ENCODE peak calls at places on chromosome 12, in four cellular contexts. Q is GM12878, E is K562, D is HepG2. V is an unnamed sample.

GRCh38 chr12:103503546-103504480 is 8.0 kb upstream of the C12orf42 start:
- DNase-seq in Q (no peak), D (peak), E (peak), V (peak)

GRCh38 chr12:108730337-108731104 is 797 bp downstream of the CORO1C start:
- DNase-seq in D (peak), E (peak), Q (no peak), V (peak)

GRCh38 chr12:110546339-110546738 is 36.8 kb downstream of the PPTC7 start:
- DNase-seq in E (no peak), Q (no peak), D (no peak), V (no peak)

GRCh38 chr12:104761091-104761490 is 197.0 kb downstream of the SLC41A2 start:
- DNase-seq in Q (no peak), D (no peak), E (no peak), V (no peak)

GRCh38 chr12:25701290-25701689 is 148.2 kb upstream of the LMNTD1 start:
- DNase-seq in D (no peak), Q (no peak), E (no peak), V (no peak)

GRCh38 chr12:62907067-62907466 is 27.9 kb downstream of the PPM1H start:
- DNase-seq in D (no peak), Q (no peak), E (no peak), V (no peak)

GRCh38 chr12:4322789-4323188 is 1.8 kb downstream of the TIGAR start:
- DNase-seq in Q (no peak), E (no peak), D (no peak), V (no peak)

GRCh38 chr12:52515319-52515646 is 4.9 kb downstream of the KRT5 start:
- DNase-seq in D (no peak), Q (no peak), E (no peak), V (no peak)

DNA sequence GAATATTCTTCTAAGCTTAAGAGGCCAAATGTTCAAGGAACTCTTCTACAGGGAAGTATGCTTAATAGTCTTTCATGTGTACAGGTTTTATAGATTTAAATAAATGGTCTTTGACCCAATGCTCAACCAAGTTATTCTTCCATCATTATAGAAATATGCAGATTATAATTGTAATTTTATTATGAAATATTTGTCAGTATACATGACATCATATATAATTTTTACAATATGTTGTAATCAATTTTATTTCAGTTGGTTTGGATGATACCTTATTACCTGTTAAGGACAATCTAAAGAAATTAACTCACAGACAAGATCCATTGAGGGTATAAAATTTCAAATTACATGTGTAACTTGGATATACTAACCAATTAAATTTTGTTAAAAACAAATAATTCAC is 1278.3 kb downstream of the SLC16A7 start:
- DNase-seq in E (no peak), Q (no peak), D (no peak), V (no peak)
- TF ChIP-seq SP1 in E (no peak), Q (no peak), D (no peak), V (no peak)

GRCh38 chr12:89135976-89136634 is 216.2 kb downstream of the DUSP6 start:
- DNase-seq in E (no peak), D (no peak), Q (no peak), V (no peak)
- TF ChIP-seq TARDBP in E (no peak), D (no peak), Q (no peak), V (no peak)

GRCh38 chr12:68536885-68537284 is 73.8 kb upstream of the RAP1B start:
- DNase-seq in D (no peak), Q (no peak), E (no peak), V (no peak)

GRCh38 chr12:68534108-68534507 is 76.6 kb upstream of the RAP1B start:
- DNase-seq in E (no peak), Q (no peak), D (no peak), V (no peak)

GRCh38 chr12:68537571-68537970 is 73.1 kb upstream of the RAP1B start:
- DNase-seq in Q (no peak), E (no peak), D (no peak), V (no peak)

GRCh38 chr12:68539615-68539952 is 71.1 kb upstream of the RAP1B start:
- DNase-seq in Q (no peak), D (no peak), E (no peak), V (no peak)

GRCh38 chr12:68538722-68539614 is 71.7 kb upstream of the RAP1B start:
- DNase-seq in Q (peak), E (peak), D (no peak), V (no peak)
- TF ChIP-seq SP1 in Q (no peak), E (no peak), D (no peak), V (no peak)

DNA sequence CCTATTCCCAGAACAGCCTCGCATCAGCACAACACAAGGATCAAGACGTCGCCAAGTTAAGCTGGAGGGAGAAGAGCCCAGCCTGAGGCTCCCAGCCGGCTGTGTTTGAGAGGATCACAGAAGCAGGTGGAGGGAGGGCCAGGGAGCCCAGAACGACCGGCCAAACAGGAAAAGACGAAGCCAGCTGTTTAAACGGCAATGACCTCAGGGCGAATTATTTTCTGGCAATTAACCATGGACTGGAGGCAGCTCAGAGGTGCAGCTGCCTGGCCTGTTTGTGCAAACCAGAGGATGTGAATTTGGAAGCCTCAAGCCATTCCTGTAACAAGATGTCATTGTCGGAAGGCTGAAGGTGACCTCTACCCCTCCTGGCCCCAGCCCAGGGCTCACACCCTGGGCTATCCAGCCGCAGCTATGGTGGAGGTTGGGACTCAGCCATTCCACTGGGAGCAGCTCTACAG is 175.8 kb upstream of the PRMT8 start:
- DNase-seq in D (no peak), Q (no peak), E (no peak), V (no peak)
- TF ChIP-seq TARDBP in D (no peak), Q (no peak), E (no peak), V (no peak)

GRCh38 chr12:83465632-83466031 is 778.9 kb downstream of the TMTC2 start:
- DNase-seq in D (no peak), Q (no peak), E (no peak), V (no peak)

GRCh38 chr12:83462419-83462818 is 775.7 kb downstream of the TMTC2 start:
- DNase-seq in Q (no peak), D (no peak), E (no peak), V (no peak)

GRCh38 chr12:83461326-83461985 is 774.8 kb downstream of the TMTC2 start:
- DNase-seq in Q (no peak), D (no peak), E (no peak), V (no peak)
- TF ChIP-seq SP1 in Q (no peak), D (no peak), E (no peak), V (no peak)

GRCh38 chr12:40946612-40947194 is 241.4 kb upstream of the PDZRN4 start:
- DNase-seq in D (peak), E (peak), Q (no peak), V (peak)
- TF ChIP-seq TARDBP in D (no peak), E (no peak), Q (no peak), V (no peak)

DNA sequence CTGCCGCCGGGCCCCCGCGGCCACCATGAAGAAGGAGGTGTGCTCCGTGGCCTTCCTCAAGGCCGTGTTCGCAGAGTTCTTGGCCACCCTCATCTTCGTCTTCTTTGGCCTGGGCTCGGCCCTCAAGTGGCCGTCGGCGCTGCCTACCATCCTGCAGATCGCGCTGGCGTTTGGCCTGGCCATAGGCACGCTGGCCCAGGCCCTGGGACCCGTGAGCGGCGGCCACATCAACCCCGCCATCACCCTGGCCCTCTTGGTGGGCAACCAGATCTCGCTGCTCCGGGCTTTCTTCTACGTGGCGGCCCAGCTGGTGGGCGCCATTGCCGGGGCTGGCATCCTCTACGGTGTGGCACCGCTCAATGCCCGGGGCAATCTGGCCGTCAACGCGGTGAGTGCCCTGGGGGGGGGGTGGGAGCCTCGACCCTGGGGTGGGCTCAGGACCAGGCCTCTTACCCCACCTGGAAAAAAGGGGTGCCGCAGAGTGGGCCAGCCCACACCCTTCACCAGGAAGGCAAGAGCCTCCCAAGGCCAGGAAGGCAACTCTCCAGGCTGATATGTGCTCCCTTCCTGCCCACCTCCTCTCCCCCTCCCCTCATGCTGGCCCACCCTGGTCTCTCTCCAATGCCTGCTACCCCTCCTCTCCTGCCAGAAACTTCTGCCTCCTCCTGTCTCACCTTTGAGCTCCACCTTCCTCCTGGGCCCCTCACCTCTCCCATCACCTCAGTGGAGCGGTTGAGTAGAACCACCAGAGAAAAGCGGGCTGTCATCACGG is 507 bp downstream of the AQP5 start:
- DNase-seq in E (no peak), D (no peak), Q (no peak), V (no peak)
- TF ChIP-seq SP1 in E (no peak), D (no peak), Q (no peak), V (no peak)

DNA sequence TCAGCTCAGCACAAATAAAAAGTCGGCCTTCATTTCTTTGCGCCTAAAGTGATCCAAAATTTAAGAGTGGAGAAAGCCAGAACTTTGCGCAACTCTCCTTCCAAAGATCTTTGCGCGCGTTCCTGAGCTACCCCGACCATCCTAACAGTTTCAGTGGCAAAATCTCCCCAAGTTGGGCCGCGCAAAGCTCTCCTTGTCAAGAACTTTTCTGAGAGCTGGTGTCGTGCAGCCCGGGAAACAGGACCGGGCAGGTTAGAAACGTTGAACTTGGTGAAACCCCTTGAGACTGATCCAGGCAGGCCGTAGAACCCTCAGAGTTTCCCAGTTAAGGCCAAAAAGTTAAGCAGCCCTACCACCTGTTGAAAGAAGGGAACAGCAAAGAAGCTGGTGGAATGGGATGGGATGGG is 984 bp downstream of the DBX2 start:
- DNase-seq in E (no peak), D (no peak), Q (no peak), V (no peak)
- TF ChIP-seq TARDBP in E (no peak), D (no peak), Q (no peak), V (no peak)

GRCh38 chr12:115337693-115338543 is 653.9 kb upstream of the TBX3 start:
- DNase-seq in Q (no peak), D (peak), E (no peak), V (no peak)
- TF ChIP-seq SP1 in Q (no peak), D (no peak), E (no peak), V (no peak)

GRCh38 chr12:29398495-29398894 is 17.5 kb upstream of the ERGIC2 start:
- DNase-seq in D (no peak), E (no peak), Q (no peak), V (no peak)

GRCh38 chr12:29396774-29397173 is 15.8 kb upstream of the ERGIC2 start:
- DNase-seq in D (no peak), E (no peak), Q (no peak), V (no peak)

GRCh38 chr12:29389295-29389919 is 8.4 kb upstream of the ERGIC2 start:
- DNase-seq in D (no peak), E (no peak), Q (no peak), V (no peak)

DNA sequence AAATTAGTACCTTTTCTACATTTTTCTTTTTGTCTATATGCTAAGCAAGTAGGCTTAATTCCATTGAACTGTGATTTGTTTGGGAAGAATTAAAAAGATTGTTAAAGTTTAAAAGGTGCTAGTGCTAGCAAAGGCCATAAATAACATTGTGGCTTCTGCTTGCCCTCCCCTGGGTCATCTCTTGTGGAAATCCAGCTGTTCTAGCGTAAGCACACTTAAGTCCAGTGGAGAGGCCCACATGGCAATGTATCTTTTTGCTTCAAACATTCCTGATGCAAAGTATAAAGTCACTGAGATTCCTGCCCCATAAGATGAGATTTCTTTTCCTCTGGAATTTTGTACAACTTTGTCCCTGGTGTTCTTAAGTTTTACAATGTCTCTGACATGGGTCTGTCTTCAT is 14.4 kb upstream of the ERGIC2 start:
- DNase-seq in E (no peak), D (no peak), Q (no peak), V (no peak)
- TF ChIP-seq TARDBP in E (no peak), D (no peak), Q (no peak), V (no peak)